ENCODE peak calls at places on chromosomes 12 and 14, in seven cellular contexts. G is A549, S is stomach, L is right lobe of liver, C is ovary, U is upper lobe of left lung, V is adrenal gland. F is an unnamed sample.
A peak's percentile ranks its signal among the peaks of the same experiment; 100 is the strongest.

GRCh38 chr14:31229638-31230229 is 22.1 kb upstream of the HECTD1 start:
- DNase-seq in V (peak; percentile 85), G (peak; percentile 98), C (peak; percentile 65), L (peak; percentile 55), U (no peak), S (peak; percentile 86), F (peak; percentile 95)

GRCh38 chr14:68684466-68685418 is 108.1 kb downstream of the ZFP36L1 start:
- DNase-seq in V (no peak), G (no peak), U (no peak), C (no peak), L (no peak), S (no peak), F (no peak)

GRCh38 chr14:77199590-77199989 is 18.0 kb downstream of the TMEM63C start:
- DNase-seq in U (no peak), G (no peak), S (no peak), L (no peak), C (no peak), V (no peak), F (no peak)

GRCh38 chr12:108335349-108336119 is 3.6 kb downstream of the CMKLR1 start:
- DNase-seq in L (no peak), G (no peak), V (no peak), S (no peak), U (no peak), C (no peak), F (no peak)

GRCh38 chr14:36268957-36269734 is 51.3 kb downstream of the MBIP start:
- DNase-seq in G (no peak), L (no peak), U (no peak), S (no peak), C (no peak), V (no peak), F (no peak)

GRCh38 chr12:29711381-29711780 is 72.4 kb downstream of the TMTC1 start:
- DNase-seq in U (no peak), G (no peak), V (no peak), S (no peak), C (no peak), L (no peak), F (no peak)

GRCh38 chr12:119204716-119205285 is 26.1 kb downstream of the HSPB8 start:
- DNase-seq in U (no peak), V (peak; percentile 37), L (no peak), C (no peak), G (no peak), S (no peak), F (no peak)

GRCh38 chr12:120903382-120903817 is 758 bp downstream of the SPPL3 start:
- DNase-seq in C (peak; percentile 48), G (peak; percentile 59), U (peak; percentile 91), S (peak; percentile 57), V (peak; percentile 79), L (peak; percentile 86), F (no peak)

GRCh38 chr12:132658149-132658905 is 28.8 kb downstream of the POLE start:
- DNase-seq in U (no peak), V (no peak), G (no peak), C (no peak), L (no peak), S (no peak), F (no peak)

GRCh38 chr14:60935283-60935682 is 45.6 kb downstream of the TRMT5 start:
- DNase-seq in L (no peak), S (no peak), G (no peak), C (no peak), V (no peak), U (no peak), F (no peak)

GRCh38 chr12:58326534-58326933 is 385.2 kb downstream of the ATP23 start:
- DNase-seq in V (no peak), C (no peak), L (no peak), U (no peak), G (no peak), S (no peak), F (no peak)

GRCh38 chr12:126617312-126617711 is 1552.1 kb downstream of the AACS start:
- DNase-seq in G (no peak), L (no peak), S (no peak), U (no peak), V (no peak), C (no peak), F (no peak)

GRCh38 chr12:104201238-104202001 is 14.2 kb upstream of the TXNRD1 start:
- DNase-seq in S (peak; percentile 41), G (peak; percentile 65), C (no peak), V (peak; percentile 69), U (no peak), L (no peak), F (peak; percentile 55)

GRCh38 chr12:107163413-107163812 is 70.1 kb upstream of the CRY1 start:
- DNase-seq in C (no peak), G (no peak), S (no peak), V (no peak), U (no peak), L (no peak), F (no peak)

GRCh38 chr14:69152181-69152943 is 557 bp downstream of the DCAF5 start:
- DNase-seq in G (no peak), U (peak; percentile 84), C (peak; percentile 15), L (no peak), V (no peak), S (no peak), F (no peak)

GRCh38 chr12:63895841-63896240 is 51.3 kb downstream of the SRGAP1 start:
- DNase-seq in U (no peak), G (no peak), S (no peak), L (no peak), V (no peak), C (no peak), F (no peak)

GRCh38 chr14:99728981-99729451 is 44.9 kb downstream of the CYP46A1 start:
- DNase-seq in U (no peak), S (no peak), L (peak; percentile 6), G (no peak), C (peak; percentile 5), V (peak; percentile 36), F (peak; percentile 46)

GRCh38 chr12:8590842-8591545 is 21.7 kb downstream of the AICDA start:
- DNase-seq in S (no peak), V (no peak), G (no peak), C (no peak), L (no peak), U (no peak), F (no peak)

GRCh38 chr14:71399057-71399487 is 491.8 kb downstream of the PCNX1 start:
- DNase-seq in L (no peak), S (no peak), V (no peak), U (no peak), C (no peak), G (no peak), F (no peak)

GRCh38 chr12:121060149-121061001 is 21.3 kb upstream of the OASL start:
- DNase-seq in S (peak; percentile 48), G (peak; percentile 38), V (peak; percentile 75), L (peak; percentile 51), U (peak; percentile 24), C (peak; percentile 43), F (peak; percentile 75)

GRCh38 chr12:120798696-120799095 is 73.1 kb downstream of the ACADS start:
- DNase-seq in S (no peak), G (no peak), L (no peak), V (no peak), U (no peak), C (no peak), F (no peak)

GRCh38 chr12:6226002-6226700 is 26.0 kb downstream of the CD9 start:
- DNase-seq in U (no peak), G (no peak), V (peak; percentile 88), C (peak; percentile 85), S (peak; percentile 79), L (peak; percentile 38), F (no peak)
- TF ChIP-seq POLR2A in U (no peak), G (no peak), V (no peak), C (peak; percentile 45), S (no peak), L (no peak), F (no peak)

GRCh38 chr14:81565441-81566290 is 32.0 kb upstream of the SEL1L start:
- DNase-seq in U (no peak), S (no peak), C (no peak), G (peak; percentile 21), V (no peak), L (no peak), F (no peak)
- TF ChIP-seq CTCF in U (no peak), S (peak; percentile 33), C (peak; percentile 19), G (peak; percentile 50), V (peak; percentile 51), L (peak; percentile 69), F (no peak)

GRCh38 chr14:64704743-64705405 is 650 bp downstream of the PLEKHG3 start:
- DNase-seq in G (no peak), U (peak; percentile 92), L (peak; percentile 38), C (no peak), S (peak; percentile 57), V (no peak), F (no peak)

GRCh38 chr14:64706552-64707193 is 2.4 kb downstream of the PLEKHG3 start:
- DNase-seq in S (no peak), U (peak; percentile 49), L (peak; percentile 79), C (peak; percentile 55), V (no peak), G (no peak), F (no peak)

GRCh38 chr14:64705406-64706118 is 1.3 kb downstream of the PLEKHG3 start:
- DNase-seq in V (no peak), U (peak; percentile 30), G (no peak), L (peak; percentile 55), C (peak; percentile 53), S (no peak), F (no peak)

GRCh38 chr14:64707661-64708060 is 3.4 kb downstream of the PLEKHG3 start:
- DNase-seq in S (no peak), L (no peak), V (no peak), C (no peak), U (no peak), G (peak; percentile 75), F (no peak)

DNA sequence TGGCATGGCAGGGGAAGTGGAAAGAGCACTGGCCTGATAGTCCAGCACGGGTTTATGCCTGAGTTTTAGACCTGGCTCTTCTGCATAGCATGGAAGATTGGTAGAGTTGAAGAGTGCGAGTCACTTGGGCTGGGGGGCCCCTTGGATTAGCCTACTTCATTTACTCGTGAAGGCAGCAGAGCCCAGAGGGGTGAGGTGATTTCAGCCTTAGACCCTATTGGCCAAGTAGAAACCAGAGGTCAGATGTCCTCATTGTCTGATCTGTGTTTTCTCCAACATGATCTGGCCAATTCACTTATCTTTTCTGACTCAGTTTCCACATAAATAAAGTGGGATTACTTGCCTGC is 1.9 kb downstream of the PLEKHG3 start:
- DNase-seq in C (no peak), S (no peak), V (no peak), L (no peak), G (no peak), U (no peak), F (no peak)
- H3K4me1 ChIP-seq in C (peaks cover 35% of the 10 kb centered on the region), S (peaks cover 85% of the 10 kb centered on the region), V (peaks cover 3% of the 10 kb centered on the region), L (peaks cover 4% of the 10 kb centered on the region), G (peaks cover 59% of the 10 kb centered on the region), U (peaks cover 51% of the 10 kb centered on the region), F (peaks cover 71% of the 10 kb centered on the region)

GRCh38 chr12:111361717-111362576 is 6.9 kb downstream of the PHETA1 start:
- DNase-seq in V (peak; percentile 74), L (peak; percentile 63), S (peak; percentile 85), U (peak; percentile 82), C (peak; percentile 57), G (no peak), F (no peak)

GRCh38 chr12:111359914-111360276 is 9.0 kb downstream of the PHETA1 start:
- DNase-seq in C (no peak), S (no peak), U (no peak), G (no peak), V (no peak), L (no peak), F (no peak)

GRCh38 chr12:111361073-111361716 is 7.7 kb downstream of the PHETA1 start:
- DNase-seq in G (no peak), L (no peak), C (no peak), S (no peak), V (no peak), U (no peak), F (no peak)

GRCh38 chr12:111360325-111360930 is 8.5 kb downstream of the PHETA1 start:
- DNase-seq in G (no peak), L (no peak), C (no peak), S (no peak), U (no peak), V (peak; percentile 71), F (no peak)

GRCh38 chr12:111359231-111359913 is 9.5 kb downstream of the PHETA1 start:
- DNase-seq in S (no peak), V (no peak), C (no peak), U (no peak), G (no peak), L (no peak), F (no peak)
- TF ChIP-seq POLR2A in S (no peak), V (no peak), C (no peak), U (no peak), G (no peak), L (no peak), F (no peak)